ENCODE peak calls at places on chromosomes 6 and 20, in nine cellular contexts. Z is neuronal stem cell, U is HCT116, X is PC-9, B is fibroblast of lung, R is IMR-90, A is A549, W is GM23248, I is H9. K is an unnamed sample.

GRCh38 chr6:142374965-142375733 is 73.3 kb downstream of the ADGRG6 start:
- DNase-seq in Z (peak), U (peak), X (peak), B (peak), R (peak), A (peak), W (peak), I (no peak), K (no peak)

GRCh38 chr6:64717281-64717680 is 989.7 kb downstream of the EYS start:
- DNase-seq in Z (no peak), U (no peak), X (no peak), B (no peak), R (no peak), A (no peak), W (no peak), I (no peak), K (no peak)

GRCh38 chr20:11432407-11432806 is 485.3 kb upstream of the BTBD3 start:
- DNase-seq in Z (no peak), U (no peak), X (no peak), B (peak), R (peak), A (no peak), W (peak), I (no peak), K (no peak)

GRCh38 chr6:72784581-72784980 is 162.7 kb downstream of the KCNQ5 start:
- DNase-seq in Z (no peak), U (no peak), X (no peak), B (peak), R (peak), A (no peak), W (peak), I (no peak), K (no peak)

GRCh38 chr20:62068997-62069396 is 3.3 kb upstream of the TAF4 start:
- DNase-seq in Z (no peak), U (no peak), X (no peak), B (no peak), R (no peak), A (no peak), W (peak), I (no peak), K (no peak)

GRCh38 chr6:140537834-140538680 is 1163.6 kb upstream of the CITED2 start:
- DNase-seq in Z (peak), U (no peak), X (peak), B (peak), R (peak), A (peak), W (peak), I (peak), K (no peak)

GRCh38 chr6:125834347-125834746 is 43.6 kb downstream of the NCOA7 start:
- DNase-seq in Z (no peak), U (no peak), X (no peak), B (no peak), R (no peak), A (no peak), W (no peak), I (no peak), K (no peak)

GRCh38 chr6:78861509-78861908 is 5.8 kb upstream of the IRAK1BP1 start:
- DNase-seq in Z (no peak), U (no peak), X (no peak), B (no peak), R (no peak), A (no peak), W (no peak), I (no peak), K (no peak)

GRCh38 chr20:5181955-5182354 is 55.1 kb downstream of the CDS2 start:
- DNase-seq in Z (no peak), U (no peak), X (no peak), B (peak), R (peak), A (no peak), W (peak), I (no peak), K (no peak)

GRCh38 chr20:31708839-31709534 is 13.7 kb downstream of the BCL2L1 start:
- DNase-seq in Z (no peak), U (no peak), X (no peak), B (no peak), R (no peak), A (no peak), W (no peak), I (no peak), K (peak)

GRCh38 chr20:59634435-59635005 is 30.2 kb downstream of the PHACTR3 start:
- DNase-seq in Z (no peak), U (no peak), X (no peak), B (no peak), R (no peak), A (no peak), W (no peak), I (no peak), K (no peak)

GRCh38 chr20:235891-236290 is 8.8 kb downstream of the DEFB129 start:
- DNase-seq in Z (no peak), U (no peak), X (no peak), B (peak), R (no peak), A (no peak), W (peak), I (no peak), K (no peak)

GRCh38 chr20:10653593-10654288 is 20.1 kb downstream of the JAG1 start:
- DNase-seq in Z (no peak), U (no peak), X (no peak), B (peak), R (peak), A (no peak), W (peak), I (no peak), K (no peak)

GRCh38 chr20:39117486-39117885 is 155.3 kb downstream of the DHX35 start:
- DNase-seq in Z (no peak), U (peak), X (peak), B (peak), R (peak), A (peak), W (peak), I (no peak), K (peak)

GRCh38 chr6:109503327-109504224 is 20.6 kb upstream of the ZBTB24 start:
- DNase-seq in Z (no peak), U (no peak), X (no peak), B (peak), R (no peak), A (no peak), W (no peak), I (no peak), K (no peak)

GRCh38 chr6:97469451-97469850 is 186.4 kb upstream of the MMS22L start:
- DNase-seq in Z (no peak), U (no peak), X (no peak), B (no peak), R (no peak), A (no peak), W (no peak), I (no peak), K (no peak)

GRCh38 chr6:43269273-43270007 is 26.2 kb downstream of the TTBK1 start:
- DNase-seq in Z (no peak), U (no peak), X (no peak), B (no peak), R (no peak), A (no peak), W (peak), I (peak), K (peak)
- H3K4me2 ChIP-seq in Z (peak), U (no peak), X (no peak), B (peak), R (peak), A (peak), W (peak), I (peak), K (peak)

GRCh38 chr20:57475388-57476072 is 49.4 kb downstream of the CTCFL start:
- DNase-seq in Z (no peak), U (no peak), X (no peak), B (no peak), R (no peak), A (no peak), W (no peak), I (no peak), K (no peak)
- H3K4me2 ChIP-seq in Z (no peak), U (peak), X (no peak), B (no peak), R (no peak), A (no peak), W (no peak), I (no peak), K (no peak)

DNA sequence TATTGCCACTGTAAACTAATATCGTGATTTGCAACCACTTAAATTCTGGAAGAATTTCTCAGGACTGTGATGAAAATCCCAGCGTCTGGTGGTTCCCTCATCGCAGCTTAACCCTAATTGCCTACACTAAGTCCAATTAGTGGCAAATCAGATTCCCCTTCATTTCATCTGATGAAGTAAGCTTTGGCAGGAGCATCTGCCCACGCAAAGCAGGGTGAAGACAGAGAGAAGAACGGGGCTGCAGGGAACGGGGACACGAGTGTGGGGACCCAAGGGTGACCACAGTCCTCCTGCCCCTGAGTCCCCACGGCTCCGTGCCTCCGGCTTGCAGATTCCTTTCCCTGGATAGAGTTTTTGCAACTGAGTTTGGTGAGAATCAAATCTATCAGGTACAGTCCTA is 159.5 kb downstream of the LY86 start:
- DNase-seq in Z (no peak), U (no peak), X (no peak), B (no peak), R (no peak), A (no peak), W (no peak), I (no peak), K (no peak)
- H3K4me2 ChIP-seq in Z (no peak), U (no peak), X (no peak), B (no peak), R (no peak), A (no peak), W (no peak), I (no peak), K (no peak)

DNA sequence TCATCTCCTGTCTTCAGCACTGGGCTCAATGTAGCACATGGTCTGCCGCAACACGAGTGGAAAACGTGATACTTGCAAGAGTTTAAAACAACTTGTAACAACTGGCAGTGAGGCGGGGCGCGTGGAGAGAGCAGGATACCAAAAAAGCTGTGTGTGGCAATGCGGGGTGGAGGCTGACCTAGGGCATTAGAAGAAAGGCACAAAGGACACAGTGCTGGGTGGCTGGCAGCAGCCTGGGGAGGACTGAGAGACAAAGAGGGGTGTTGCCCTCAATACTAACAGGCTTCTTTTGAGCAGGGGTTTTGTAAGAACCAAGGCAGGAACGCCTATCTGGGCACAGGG is 1.5 kb upstream of the GFOD1 start:
- DNase-seq in Z (no peak), U (no peak), X (no peak), B (no peak), R (no peak), A (no peak), W (no peak), I (no peak), K (no peak)
- H3K4me2 ChIP-seq in Z (no peak), U (no peak), X (no peak), B (no peak), R (no peak), A (no peak), W (no peak), I (no peak), K (no peak)

GRCh38 chr6:105243487-105243886 is 63.7 kb upstream of the POPDC3 start:
- DNase-seq in Z (no peak), U (no peak), X (no peak), B (peak), R (peak), A (no peak), W (peak), I (no peak), K (no peak)
- H3K4me2 ChIP-seq in Z (no peak), U (no peak), X (no peak), B (no peak), R (peak), A (no peak), W (no peak), I (no peak), K (no peak)

GRCh38 chr6:25054469-25054868 is 118.7 kb upstream of the RIPOR2 start:
- DNase-seq in Z (no peak), U (no peak), X (peak), B (peak), R (peak), A (no peak), W (peak), I (no peak), K (no peak)

GRCh38 chr6:25056130-25056529 is 120.4 kb upstream of the RIPOR2 start:
- DNase-seq in Z (no peak), U (no peak), X (no peak), B (no peak), R (no peak), A (no peak), W (no peak), I (no peak), K (peak)

GRCh38 chr6:25052181-25052580 is 116.4 kb upstream of the RIPOR2 start:
- DNase-seq in Z (no peak), U (no peak), X (peak), B (no peak), R (no peak), A (no peak), W (no peak), I (no peak), K (no peak)

GRCh38 chr6:25051083-25051482 is 115.3 kb upstream of the RIPOR2 start:
- DNase-seq in Z (no peak), U (no peak), X (no peak), B (no peak), R (no peak), A (no peak), W (no peak), I (no peak), K (no peak)

GRCh38 chr6:25053875-25054371 is 118.2 kb upstream of the RIPOR2 start:
- DNase-seq in Z (no peak), U (no peak), X (no peak), B (peak), R (peak), A (no peak), W (peak), I (no peak), K (no peak)
- H3K4me2 ChIP-seq in Z (no peak), U (no peak), X (peak), B (peak), R (peak), A (no peak), W (peak), I (no peak), K (no peak)

GRCh38 chr6:36525346-36525745 is 21.9 kb downstream of the STK38 start:
- DNase-seq in Z (no peak), U (no peak), X (no peak), B (no peak), R (no peak), A (no peak), W (no peak), I (no peak), K (no peak)

GRCh38 chr6:36523451-36523850 is 23.8 kb downstream of the STK38 start:
- DNase-seq in Z (no peak), U (no peak), X (no peak), B (no peak), R (no peak), A (no peak), W (no peak), I (no peak), K (no peak)

GRCh38 chr6:36524871-36525270 is 22.4 kb downstream of the STK38 start:
- DNase-seq in Z (no peak), U (no peak), X (no peak), B (no peak), R (no peak), A (no peak), W (no peak), I (no peak), K (no peak)

GRCh38 chr6:36526066-36526465 is 21.2 kb downstream of the STK38 start:
- DNase-seq in Z (no peak), U (no peak), X (peak), B (no peak), R (no peak), A (no peak), W (no peak), I (no peak), K (no peak)

DNA sequence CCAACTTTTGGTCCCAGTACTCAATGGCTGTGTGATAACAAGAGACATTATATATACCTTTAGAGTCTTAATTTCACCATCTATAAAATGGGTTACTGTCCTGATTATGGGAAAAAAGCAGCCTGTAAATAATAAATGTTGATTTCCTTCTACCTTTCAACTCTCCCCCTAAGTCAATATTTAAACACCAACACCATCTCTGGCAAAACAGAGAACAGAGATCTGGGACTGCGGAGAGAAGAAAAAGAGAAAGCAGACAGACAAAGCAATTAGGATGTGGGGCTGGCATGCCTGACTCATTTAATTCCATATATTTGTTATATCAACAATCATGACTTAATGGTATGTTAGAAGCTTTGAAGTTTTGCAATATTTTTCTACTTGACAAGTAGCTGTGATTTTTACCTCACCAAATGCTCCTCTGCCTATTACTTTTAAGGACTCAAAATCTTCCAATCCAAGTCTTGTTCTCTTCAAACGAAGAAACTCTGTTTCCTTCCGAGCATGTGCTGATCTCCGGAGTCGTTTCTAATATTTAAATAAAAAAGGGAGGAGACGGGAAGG is 23.3 kb downstream of the STK38 start:
- DNase-seq in Z (no peak), U (no peak), X (no peak), B (no peak), R (no peak), A (no peak), W (no peak), I (no peak), K (no peak)
- H3K4me2 ChIP-seq in Z (no peak), U (no peak), X (no peak), B (no peak), R (no peak), A (no peak), W (no peak), I (no peak), K (no peak)

GRCh38 chr6:47253136-47253535 is 56.6 kb downstream of the TNFRSF21 start:
- DNase-seq in Z (no peak), U (no peak), X (no peak), B (no peak), R (no peak), A (no peak), W (no peak), I (no peak), K (no peak)
- H3K4me2 ChIP-seq in Z (no peak), U (no peak), X (no peak), B (no peak), R (no peak), A (no peak), W (no peak), I (no peak), K (no peak)

GRCh38 chr6:165181951-165182414 is 127.4 kb downstream of the C6orf118 start:
- DNase-seq in Z (no peak), U (no peak), X (no peak), B (no peak), R (no peak), A (no peak), W (peak), I (no peak), K (no peak)
- H3K4me2 ChIP-seq in Z (no peak), U (no peak), X (no peak), B (no peak), R (no peak), A (peak), W (no peak), I (no peak), K (no peak)

GRCh38 chr20:53190225-53190624 is 218.1 kb downstream of the TSHZ2 start:
- DNase-seq in Z (no peak), U (no peak), X (no peak), B (no peak), R (no peak), A (no peak), W (no peak), I (no peak), K (no peak)
- H3K4me2 ChIP-seq in Z (no peak), U (no peak), X (no peak), B (no peak), R (no peak), A (no peak), W (no peak), I (no peak), K (no peak)

K was measured in DND-41.